ENCODE peak calls at places on chromosomes 1 and 21, in six cellular contexts. R is upper lobe of left lung, U is A549, I is HepG2, S is GM12878, F is K562. B is an unnamed sample.

GRCh38 chr1:218850367-218850766 is 323.3 kb upstream of the LYPLAL1 start:
- ATAC-seq in U (no peak), R (no peak), F (no peak), I (no peak), S (no peak), B (no peak)

GRCh38 chr1:199696225-199696624 is 331.3 kb upstream of the NR5A2 start:
- ATAC-seq in U (no peak), F (no peak), I (no peak), S (no peak), R (no peak), B (no peak)

GRCh38 chr1:232923739-232924386 is 26.5 kb upstream of the NTPCR start:
- ATAC-seq in S (peak; percentile 97), R (no peak), I (no peak), U (no peak), F (no peak), B (no peak)

GRCh38 chr1:167661527-167662436 is 31.8 kb downstream of the RCSD1 start:
- ATAC-seq in S (peak; percentile 59), R (no peak), U (peak; percentile 72), F (no peak), I (no peak), B (peak; percentile 14)

GRCh38 chr1:47679301-47679751 is 241.5 kb downstream of the FOXD2 start:
- ATAC-seq in S (no peak), I (no peak), F (peak; percentile 32), U (no peak), R (no peak), B (peak; percentile 20)

GRCh38 chr1:75855010-75855409 is 58.3 kb downstream of the MSH4 start:
- ATAC-seq in F (peak; percentile 88), I (peak; percentile 97), R (no peak), U (no peak), S (no peak), B (no peak)

GRCh38 chr1:26067432-26067911 is at the start of gene TRIM63:
- ATAC-seq in I (no peak), R (no peak), S (no peak), U (no peak), F (no peak), B (no peak)

GRCh38 chr1:84913025-84913892 is 20.3 kb upstream of the LPAR3 start:
- ATAC-seq in U (no peak), S (peak; percentile 22), R (peak; percentile 83), I (no peak), F (no peak), B (no peak)

GRCh38 chr1:19720973-19721372 is 56.3 kb downstream of the HTR6 start:
- ATAC-seq in U (no peak), I (no peak), F (no peak), R (no peak), S (no peak), B (no peak)

GRCh38 chr1:54289061-54289938 is 89.3 kb downstream of the MRPL37 start:
- ATAC-seq in U (no peak), I (no peak), R (no peak), S (no peak), F (no peak), B (no peak)

GRCh38 chr21:42913461-42913860 is 12.0 kb downstream of the ERVH48-1 start:
- ATAC-seq in S (no peak), F (peak; percentile 61), U (no peak), I (peak; percentile 22), R (peak; percentile 39), B (no peak)

GRCh38 chr1:97901017-97901658 is 19.7 kb downstream of the DPYD start:
- ATAC-seq in I (no peak), U (no peak), R (peak; percentile 85), S (no peak), F (no peak), B (peak; percentile 51)

GRCh38 chr1:180278193-180278556 is 48.1 kb downstream of the LHX4 start:
- ATAC-seq in S (no peak), R (no peak), I (no peak), U (no peak), F (no peak), B (no peak)

GRCh38 chr1:154779563-154780189 is 90.4 kb downstream of the KCNN3 start:
- ATAC-seq in U (no peak), F (no peak), I (no peak), S (no peak), R (no peak), B (no peak)

GRCh38 chr1:198776602-198777029 is 137.8 kb downstream of the PTPRC start:
- ATAC-seq in U (no peak), R (peak; percentile 94), I (no peak), F (no peak), S (no peak), B (peak; percentile 80)

GRCh38 chr1:179831852-179832699 is 45.5 kb downstream of the TOR1AIP2 start:
- ATAC-seq in F (peak; percentile 45), U (no peak), R (no peak), I (no peak), S (peak; percentile 40), B (no peak)

GRCh38 chr1:59355361-59355760 is 58.5 kb downstream of the FGGY start:
- ATAC-seq in R (peak; percentile 47), F (no peak), I (no peak), U (no peak), S (peak; percentile 86), B (peak; percentile 67)

GRCh38 chr21:33491373-33492102 is at the start of gene DNAJC28:
- ATAC-seq in R (peak; percentile 99), F (peak; percentile 97), I (peak; percentile 96), U (peak; percentile 94), S (peak; percentile 99), B (peak; percentile 98)

GRCh38 chr21:33495743-33496142 is 4.2 kb upstream of the DNAJC28 start:
- ATAC-seq in R (no peak), S (no peak), U (no peak), I (no peak), F (peak; percentile 17), B (no peak)

GRCh38 chr21:33492571-33492970 is 1.1 kb upstream of the DNAJC28 start:
- ATAC-seq in I (no peak), U (no peak), F (no peak), S (no peak), R (no peak), B (no peak)

GRCh38 chr21:33490991-33491372 is 534 bp downstream of the DNAJC28 start:
- ATAC-seq in U (peak; percentile 25), F (peak; percentile 21), R (no peak), I (peak; percentile 9), S (peak; percentile 8), B (no peak)

DNA sequence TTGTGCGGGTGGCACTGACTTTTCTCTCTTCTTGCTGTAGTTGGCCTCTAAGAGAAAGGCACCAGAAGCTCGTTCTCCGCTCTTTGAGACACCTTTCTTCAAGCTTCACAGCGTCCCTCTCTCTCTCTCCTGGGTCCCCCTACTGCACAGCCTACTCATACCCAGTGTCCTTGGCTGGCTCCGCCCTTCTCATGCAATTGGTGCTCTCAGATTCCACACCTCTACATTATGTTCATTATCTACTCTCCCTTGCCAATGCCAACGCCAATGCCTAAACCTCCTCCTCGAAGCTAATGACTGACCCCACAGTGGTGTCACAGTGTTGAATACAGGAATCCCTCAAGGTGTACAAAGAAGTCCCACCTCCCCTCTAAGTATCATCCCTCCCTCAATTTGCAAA is 4.8 kb upstream of the DNAJC28 start:
- ATAC-seq in U (peak; percentile 45), R (no peak), S (no peak), I (peak; percentile 65), F (peak; percentile 23), B (no peak)
- H3K4me3 ChIP-seq in U (no peak overlapping the region), R (no peak overlapping the region), S (no peak overlapping the region), I (no peak overlapping the region), F (no peak overlapping the region), B (no peak overlapping the region)

GRCh38 chr1:56648546-56648945 is 3.4 kb downstream of the PRKAA2 start:
- ATAC-seq in I (no peak), F (no peak), R (no peak), U (no peak), S (no peak), B (no peak)

GRCh38 chr1:56658254-56658653 is 13.1 kb downstream of the PRKAA2 start:
- ATAC-seq in F (no peak), S (no peak), I (no peak), R (no peak), U (no peak), B (no peak)

GRCh38 chr1:56655991-56656613 is 11.0 kb downstream of the PRKAA2 start:
- ATAC-seq in F (no peak), R (no peak), I (no peak), U (no peak), S (no peak), B (no peak)

GRCh38 chr1:56654126-56654923 is 9.2 kb downstream of the PRKAA2 start:
- ATAC-seq in S (no peak), R (no peak), U (no peak), I (no peak), F (no peak), B (no peak)
- TF ChIP-seq EP300 in S (no peak), R (no peak), U (no peak), I (no peak), F (no peak), B (no peak)

DNA sequence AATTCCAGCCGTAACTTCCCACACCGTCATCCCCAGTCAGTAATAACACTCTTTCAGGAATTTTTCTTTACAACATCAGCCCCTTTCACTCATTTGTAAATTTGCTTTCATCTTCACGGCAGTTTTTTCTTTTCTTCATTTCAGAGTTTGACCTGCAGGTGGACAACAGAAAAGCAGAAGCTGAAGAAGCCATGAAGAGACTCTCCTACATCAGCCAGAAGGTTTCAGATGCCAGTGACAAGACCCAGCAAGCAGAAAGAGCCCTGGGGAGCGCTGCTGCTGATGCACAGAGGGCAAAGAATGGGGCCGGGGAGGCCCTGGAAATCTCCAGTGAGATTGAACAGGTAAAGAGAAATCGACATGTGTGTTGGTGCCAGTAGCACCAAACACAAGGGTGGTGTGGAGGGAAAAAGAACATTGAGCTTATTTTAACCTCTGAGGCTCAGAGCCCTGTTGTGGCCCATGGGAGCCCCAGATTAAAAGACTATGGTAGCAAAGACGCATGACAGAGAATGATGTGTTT is 53.2 kb downstream of the LAMC2 start:
- ATAC-seq in S (peak; percentile 60), R (no peak), I (no peak), F (no peak), U (no peak), B (no peak)
- TF ChIP-seq CTCF in S (no peak), R (no peak), I (no peak), F (no peak), U (no peak), B (no peak)

GRCh38 chr1:64961923-64962322 is 4.4 kb downstream of the JAK1 start:
- ATAC-seq in R (no peak), U (no peak), S (no peak), F (no peak), I (no peak), B (no peak)

GRCh38 chr1:64963466-64963865 is 2.9 kb downstream of the JAK1 start:
- ATAC-seq in U (no peak), F (no peak), R (no peak), I (no peak), S (no peak), B (no peak)

GRCh38 chr1:64959973-64960372 is 6.4 kb downstream of the JAK1 start:
- ATAC-seq in I (no peak), U (no peak), S (peak; percentile 8), F (no peak), R (no peak), B (no peak)

GRCh38 chr1:64962447-64962846 is 3.9 kb downstream of the JAK1 start:
- ATAC-seq in I (no peak), S (peak; percentile 5), R (no peak), F (no peak), U (no peak), B (no peak)

DNA sequence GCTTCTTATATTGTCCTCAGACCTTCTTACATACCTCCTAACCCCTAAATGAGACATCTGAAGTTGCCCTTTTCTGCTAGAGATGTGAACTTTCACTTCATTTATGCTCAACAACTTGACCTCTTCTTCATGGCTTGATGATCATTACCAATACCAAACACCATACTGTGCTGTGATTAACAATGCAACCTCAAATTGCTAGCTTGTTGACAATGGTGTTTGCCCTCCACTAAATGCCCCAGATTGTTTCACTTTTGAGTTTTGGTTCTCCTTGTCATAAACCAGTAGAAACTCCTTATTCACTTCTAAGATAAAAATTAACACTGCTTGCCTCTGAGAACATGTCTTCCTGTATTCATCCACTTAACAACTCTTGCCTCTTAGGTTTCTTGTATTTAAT is 5.6 kb downstream of the JAK1 start:
- ATAC-seq in F (no peak), S (peak; percentile 79), R (no peak), U (no peak), I (no peak), B (no peak)
- H3K4me3 ChIP-seq in F (no peak overlapping the region), S (peak overlapping the region; percentile 41), R (no peak overlapping the region), U (no peak overlapping the region), I (no peak overlapping the region), B (no peak overlapping the region)